ENCODE peak calls at places on chromosomes 11 and 22, in four cellular contexts. One of them, this sample, is unnamed.
A peak's percentile ranks its signal among the peaks of the same experiment; 100 is the strongest.

GRCh38 chr11:8206251-8207079 is 37.6 kb upstream of the RIC3 start:
- DNase-seq in CD8-positive, alpha-beta T cell: no peak
- DNase-seq in upper lobe of right lung: no peak
- DNase-seq in BJ: no peak
- DNase-seq in this sample: no peak

GRCh38 chr11:34275486-34275885 is 82.3 kb downstream of the ABTB2 start:
- DNase-seq in upper lobe of right lung: no peak
- DNase-seq in BJ: no peak
- DNase-seq in CD8-positive, alpha-beta T cell: no peak
- DNase-seq in this sample: no peak

GRCh38 chr11:9759519-9760179 is 95.8 kb downstream of the SWAP70 start:
- DNase-seq in CD8-positive, alpha-beta T cell: peak; percentile 81
- DNase-seq in upper lobe of right lung: peak; percentile 80
- DNase-seq in BJ: peak; percentile 98
- DNase-seq in this sample: peak; percentile 100

GRCh38 chr22:38728899-38729796 is 23.4 kb downstream of the GTPBP1 start:
- DNase-seq in BJ: no peak
- DNase-seq in CD8-positive, alpha-beta T cell: no peak
- DNase-seq in upper lobe of right lung: no peak
- DNase-seq in this sample: no peak

GRCh38 chr22:44891293-44891747 is 118.5 kb downstream of the PHF21B start:
- DNase-seq in upper lobe of right lung: no peak
- DNase-seq in CD8-positive, alpha-beta T cell: no peak
- DNase-seq in BJ: no peak
- DNase-seq in this sample: no peak

GRCh38 chr11:60754887-60755286 is 1.8 kb upstream of the MS4A15 start:
- DNase-seq in BJ: no peak
- DNase-seq in upper lobe of right lung: no peak
- DNase-seq in CD8-positive, alpha-beta T cell: no peak
- DNase-seq in this sample: no peak

GRCh38 chr11:34585870-34586654 is 34.8 kb upstream of the EHF start:
- DNase-seq in BJ: no peak
- DNase-seq in CD8-positive, alpha-beta T cell: no peak
- DNase-seq in upper lobe of right lung: no peak
- DNase-seq in this sample: peak; percentile 70

GRCh38 chr11:8036002-8036802 is 44.8 kb upstream of the TUB start:
- DNase-seq in CD8-positive, alpha-beta T cell: no peak
- DNase-seq in BJ: no peak
- DNase-seq in upper lobe of right lung: no peak
- DNase-seq in this sample: no peak

GRCh38 chr22:39204216-39204615 is 40.6 kb downstream of the PDGFB start:
- DNase-seq in upper lobe of right lung: peak; percentile 28
- DNase-seq in CD8-positive, alpha-beta T cell: no peak
- DNase-seq in BJ: no peak
- DNase-seq in this sample: no peak

GRCh38 chr11:114346709-114347141 is 50.5 kb downstream of the NNMT start:
- DNase-seq in CD8-positive, alpha-beta T cell: no peak
- DNase-seq in BJ: no peak
- DNase-seq in upper lobe of right lung: no peak
- DNase-seq in this sample: peak; percentile 29
- H3K4me3 ChIP-seq in CD8-positive, alpha-beta T cell: peak overlapping the region; percentile 14
- H3K4me3 ChIP-seq in BJ: no peak overlapping the region
- H3K4me3 ChIP-seq in upper lobe of right lung: peak overlapping the region; percentile 29
- H3K4me3 ChIP-seq in this sample: no peak overlapping the region

DNA sequence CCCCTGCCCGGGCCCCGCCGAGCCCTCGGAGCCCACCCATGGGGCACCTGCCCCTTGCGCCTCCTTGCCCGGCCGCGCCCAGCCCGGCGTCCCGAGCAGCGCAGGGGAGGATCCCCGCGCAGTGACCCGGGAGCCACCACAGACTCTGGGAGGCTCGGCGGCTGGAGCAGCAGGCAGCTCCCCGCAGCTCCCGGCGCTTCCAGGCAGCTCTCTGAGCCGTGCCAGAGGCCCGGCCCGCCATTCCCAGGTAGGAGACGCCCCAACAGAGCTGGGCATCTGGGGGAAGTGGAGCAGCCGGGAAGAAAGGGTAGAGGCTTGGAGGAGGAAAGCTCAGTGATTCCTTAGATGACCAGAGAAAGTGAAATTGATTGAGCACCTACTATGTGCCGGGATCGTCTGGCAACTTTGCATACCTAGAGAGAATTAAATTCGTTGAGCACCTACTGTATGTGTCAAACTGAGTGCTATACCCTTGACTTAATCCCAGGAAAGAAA is 670 bp downstream of the RASD2 start:
- DNase-seq in upper lobe of right lung: no peak
- DNase-seq in BJ: no peak
- DNase-seq in CD8-positive, alpha-beta T cell: no peak
- DNase-seq in this sample: no peak
- H3K4me3 ChIP-seq in upper lobe of right lung: peak overlapping the region; percentile 56
- H3K4me3 ChIP-seq in BJ: peak overlapping the region; percentile 58
- H3K4me3 ChIP-seq in CD8-positive, alpha-beta T cell: peak overlapping the region; percentile 57
- H3K4me3 ChIP-seq in this sample: no peak overlapping the region

GRCh38 chr11:61955031-61955415 is 4.9 kb downstream of the BEST1 start:
- DNase-seq in upper lobe of right lung: peak; percentile 86
- DNase-seq in BJ: peak; percentile 48
- DNase-seq in CD8-positive, alpha-beta T cell: no peak
- DNase-seq in this sample: peak; percentile 91
- H3K4me3 ChIP-seq in upper lobe of right lung: peak overlapping the region; percentile 51
- H3K4me3 ChIP-seq in BJ: peak overlapping the region; percentile 47
- H3K4me3 ChIP-seq in CD8-positive, alpha-beta T cell: no peak overlapping the region
- H3K4me3 ChIP-seq in this sample: peak overlapping the region; percentile 41

GRCh38 chr22:37633693-37634504 is 5.6 kb upstream of the SH3BP1 start:
- DNase-seq in BJ: peak; percentile 33
- DNase-seq in CD8-positive, alpha-beta T cell: peak; percentile 57
- DNase-seq in upper lobe of right lung: peak; percentile 90
- DNase-seq in this sample: peak; percentile 80
- H3K4me3 ChIP-seq in BJ: no peak overlapping the region
- H3K4me3 ChIP-seq in CD8-positive, alpha-beta T cell: peak overlapping the region; percentile 34
- H3K4me3 ChIP-seq in upper lobe of right lung: peak overlapping the region; percentile 8
- H3K4me3 ChIP-seq in this sample: no peak overlapping the region

DNA sequence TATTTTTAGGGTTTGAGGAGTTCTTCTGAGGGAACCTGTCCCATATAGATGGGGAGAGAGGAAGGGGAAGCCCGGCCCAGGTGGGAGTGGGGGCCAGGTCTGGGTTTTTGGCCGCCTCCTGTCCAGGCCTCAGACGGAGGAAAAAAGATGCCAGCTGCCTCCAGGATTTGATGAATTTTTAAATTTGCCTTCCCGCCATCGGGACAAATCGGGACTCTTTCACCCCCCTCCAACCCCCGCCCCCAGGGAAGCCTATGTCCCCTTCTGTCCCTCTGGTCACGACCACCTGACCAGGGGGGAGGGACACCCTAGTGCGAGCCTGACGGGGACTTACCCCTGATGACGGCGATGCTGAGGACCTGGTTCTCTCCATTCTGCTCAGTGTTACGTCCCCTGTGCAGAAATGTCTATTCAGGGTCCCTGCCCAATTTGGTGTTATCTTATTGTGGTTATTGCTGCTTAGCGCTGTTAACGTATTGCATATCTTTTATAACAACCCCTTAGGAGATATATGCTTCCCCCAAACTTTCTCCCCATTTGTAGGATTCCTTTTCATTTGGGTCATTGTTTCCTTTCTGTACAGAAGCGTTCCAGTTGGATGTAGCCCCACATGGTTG is 115.9 kb upstream of the GRK3 start:
- DNase-seq in upper lobe of right lung: no peak
- DNase-seq in CD8-positive, alpha-beta T cell: no peak
- DNase-seq in BJ: no peak
- DNase-seq in this sample: peak; percentile 21
- H3K4me3 ChIP-seq in upper lobe of right lung: peak overlapping the region; percentile 98
- H3K4me3 ChIP-seq in CD8-positive, alpha-beta T cell: peak overlapping the region; percentile 68
- H3K4me3 ChIP-seq in BJ: peak overlapping the region; percentile 71
- H3K4me3 ChIP-seq in this sample: peak overlapping the region; percentile 92

DNA sequence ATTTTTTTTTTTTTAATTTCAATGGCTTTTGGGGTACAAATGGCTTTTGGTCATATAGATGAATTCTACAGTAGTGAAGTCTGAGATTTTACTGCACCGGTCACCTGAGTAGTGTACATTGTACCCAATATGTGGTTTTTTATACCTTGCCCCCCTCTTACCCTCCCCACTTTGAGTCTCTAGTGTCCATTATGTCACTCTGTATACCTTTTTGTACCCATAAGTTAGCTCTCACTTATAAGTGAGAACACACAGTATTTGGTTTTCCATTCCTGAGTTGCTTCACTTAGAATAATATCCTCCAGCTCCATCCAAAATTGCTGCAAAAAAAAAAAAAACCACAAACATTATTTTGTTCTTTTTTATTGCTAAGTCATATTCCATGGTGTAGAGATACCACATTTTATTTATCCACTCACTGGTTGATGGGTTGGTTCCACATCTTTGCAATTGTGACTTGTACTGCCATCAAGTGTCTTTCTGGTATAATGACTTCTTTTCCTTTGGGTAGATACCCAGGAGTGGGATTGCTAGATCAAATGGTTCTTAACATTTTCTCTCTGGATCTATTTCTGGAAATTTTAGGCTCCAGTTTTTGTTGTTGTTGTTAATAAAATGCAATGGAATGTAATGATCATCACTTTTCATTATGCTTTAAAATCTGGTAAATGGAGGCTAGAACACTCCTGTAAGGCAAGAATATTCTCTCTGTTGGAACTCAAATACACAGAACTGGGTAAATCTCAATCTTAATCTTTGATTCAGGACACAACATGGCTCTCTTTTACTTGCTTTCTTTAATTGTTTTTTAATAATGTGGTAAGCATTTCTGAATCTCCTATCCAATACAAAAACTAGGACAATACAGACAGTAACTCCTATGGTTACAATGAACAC is 10.3 kb downstream of the NEAT1 start:
- DNase-seq in BJ: no peak
- DNase-seq in CD8-positive, alpha-beta T cell: no peak
- DNase-seq in upper lobe of right lung: no peak
- DNase-seq in this sample: peak; percentile 63
- H3K4me3 ChIP-seq in BJ: no peak overlapping the region
- H3K4me3 ChIP-seq in CD8-positive, alpha-beta T cell: no peak overlapping the region
- H3K4me3 ChIP-seq in upper lobe of right lung: peak overlapping the region; percentile 4
- H3K4me3 ChIP-seq in this sample: no peak overlapping the region

GRCh38 chr22:27419473-27419872 is 382.1 kb downstream of the MN1 start:
- DNase-seq in CD8-positive, alpha-beta T cell: no peak
- DNase-seq in upper lobe of right lung: no peak
- DNase-seq in BJ: no peak
- DNase-seq in this sample: peak; percentile 33
- H3K4me3 ChIP-seq in CD8-positive, alpha-beta T cell: no peak overlapping the region
- H3K4me3 ChIP-seq in upper lobe of right lung: no peak overlapping the region
- H3K4me3 ChIP-seq in BJ: no peak overlapping the region
- H3K4me3 ChIP-seq in this sample: no peak overlapping the region

GRCh38 chr22:46056169-46057041 is 79.4 kb upstream of the WNT7B start:
- DNase-seq in upper lobe of right lung: peak; percentile 64
- DNase-seq in CD8-positive, alpha-beta T cell: no peak
- DNase-seq in BJ: no peak
- DNase-seq in this sample: peak; percentile 52
- H3K4me3 ChIP-seq in upper lobe of right lung: peak overlapping the region; percentile 81
- H3K4me3 ChIP-seq in CD8-positive, alpha-beta T cell: no peak overlapping the region
- H3K4me3 ChIP-seq in BJ: peak overlapping the region; percentile 62
- H3K4me3 ChIP-seq in this sample: peak overlapping the region; percentile 59